ENCODE peak calls at places on chromosome 9, in four cellular contexts. O is prostate gland, P is epithelial cell of proximal tubule, Y is fibroblast of the aortic adventitia. L is an unnamed sample.

GRCh38 chr9:89442981-89443817 is 54.7 kb downstream of the SEMA4D start:
- DNase-seq in O (peak; percentile 32), P (no peak), Y (no peak), L (no peak)

GRCh38 chr9:76257224-76257794 is 136.9 kb downstream of the RFK start:
- DNase-seq in O (no peak), P (no peak), Y (no peak), L (no peak)

GRCh38 chr9:34651286-34651685 is 699 bp upstream of the IL11RA start:
- DNase-seq in O (no peak), P (no peak), Y (peak; percentile 68), L (no peak)

GRCh38 chr9:135604437-135605237 is 34.7 kb downstream of the GLT6D1 start:
- DNase-seq in O (peak; percentile 4), P (no peak), Y (no peak), L (no peak)

GRCh38 chr9:93187047-93187446 is 3.1 kb downstream of the WNK2 start:
- DNase-seq in O (peak; percentile 50), P (no peak), Y (no peak), L (no peak)

GRCh38 chr9:132042324-132042723 is 37.3 kb downstream of the MED27 start:
- DNase-seq in O (no peak), P (peak; percentile 60), Y (peak; percentile 95), L (no peak)

GRCh38 chr9:135247174-135247930 is 159.9 kb downstream of the OLFM1 start:
- DNase-seq in O (peak; percentile 64), P (no peak), Y (no peak), L (no peak)

GRCh38 chr9:76576344-76576743 is 117.4 kb downstream of the GCNT1 start:
- DNase-seq in O (no peak), P (no peak), Y (peak; percentile 78), L (peak; percentile 81)

GRCh38 chr9:127495884-127496555 is 44.7 kb downstream of the LRSAM1 start:
- DNase-seq in O (no peak), P (no peak), Y (no peak), L (no peak)

GRCh38 chr9:129185991-129186390 is 7.9 kb upstream of the IER5L start:
- DNase-seq in O (no peak), P (no peak), Y (no peak), L (no peak)

GRCh38 chr9:3004572-3004971 is 160.7 kb upstream of the PUM3 start:
- DNase-seq in O (no peak), P (no peak), Y (no peak), L (no peak)

GRCh38 chr9:97880336-97880735 is 27.3 kb downstream of the FOXE1 start:
- DNase-seq in O (no peak), P (peak; percentile 51), Y (peak; percentile 22), L (no peak)

GRCh38 chr9:118606669-118607068 is 762.6 kb downstream of the BRINP1 start:
- DNase-seq in O (no peak), P (no peak), Y (no peak), L (no peak)

GRCh38 chr9:97940707-97941106 is 2.7 kb upstream of the HEMGN start:
- DNase-seq in O (no peak), P (no peak), Y (no peak), L (no peak)

GRCh38 chr9:131578778-131579504 is 33.6 kb downstream of the PRRT1B start:
- DNase-seq in O (no peak), P (no peak), Y (no peak), L (peak; percentile 25)

GRCh38 chr9:117747571-117747970 is 43.4 kb downstream of the TLR4 start:
- DNase-seq in O (peak; percentile 41), P (no peak), Y (no peak), L (no peak)

GRCh38 chr9:108530141-108530540 is 325.6 kb downstream of the ACTL7B start:
- DNase-seq in O (no peak), P (no peak), Y (no peak), L (no peak)

GRCh38 chr9:120886490-120886967 is 9.5 kb upstream of the PHF19 start:
- DNase-seq in O (no peak), P (no peak), Y (peak; percentile 91), L (no peak)

GRCh38 chr9:130994546-130995398 is 14.2 kb upstream of the LAMC3 start:
- DNase-seq in O (no peak), P (no peak), Y (no peak), L (no peak)

GRCh38 chr9:99345451-99345850 is 123.4 kb downstream of the SEC61B start:
- DNase-seq in O (no peak), P (no peak), Y (no peak), L (no peak)

GRCh38 chr9:88372103-88372694 is 16.0 kb upstream of the SPIN1 start:
- DNase-seq in O (no peak), P (no peak), Y (no peak), L (no peak)

GRCh38 chr9:115086886-115087285 is 31.1 kb downstream of the TNC start:
- DNase-seq in O (no peak), P (no peak), Y (no peak), L (no peak)

GRCh38 chr9:34610434-34611206 is 1.3 kb downstream of the RPP25L start:
- DNase-seq in O (no peak), P (no peak), Y (no peak), L (no peak)

GRCh38 chr9:127285957-127286356 is 21.4 kb downstream of the GARNL3 start:
- DNase-seq in O (no peak), P (no peak), Y (peak; percentile 11), L (no peak)

GRCh38 chr9:91711755-91712591 is 238.1 kb downstream of the ROR2 start:
- DNase-seq in O (no peak), P (no peak), Y (no peak), L (peak; percentile 93)

GRCh38 chr9:131272212-131272611 is 4.1 kb downstream of the FAM78A start:
- DNase-seq in O (no peak), P (no peak), Y (no peak), L (no peak)

GRCh38 chr9:706073-706472 is 135.4 kb upstream of the DMRT1 start:
- DNase-seq in O (no peak), P (no peak), Y (no peak), L (no peak)

GRCh38 chr9:708556-709432 is 132.7 kb upstream of the DMRT1 start:
- DNase-seq in O (no peak), P (no peak), Y (peak; percentile 30), L (no peak)

GRCh38 chr9:706606-707451 is 134.7 kb upstream of the DMRT1 start:
- DNase-seq in O (peak; percentile 64), P (no peak), Y (peak; percentile 72), L (no peak)

GRCh38 chr9:710951-711745 is 130.3 kb upstream of the DMRT1 start:
- DNase-seq in O (no peak), P (no peak), Y (no peak), L (no peak)

DNA sequence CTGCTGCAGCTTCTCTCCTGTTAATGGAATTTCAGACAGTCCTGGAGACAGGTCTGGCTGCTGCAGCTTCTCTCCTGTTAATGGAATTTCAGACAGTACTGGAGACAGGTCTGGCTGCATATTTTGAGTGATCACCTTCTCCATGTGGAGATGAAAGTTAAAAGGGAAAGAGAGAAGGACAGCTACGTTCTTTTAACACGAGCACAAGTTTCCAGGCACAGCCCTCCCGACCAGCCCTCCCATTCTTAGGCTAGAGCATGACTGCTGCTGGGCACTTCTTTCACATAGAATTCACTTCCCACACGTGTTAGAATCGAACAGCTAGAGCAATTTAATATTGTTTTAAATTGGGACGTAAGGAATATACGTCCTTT is 133.3 kb upstream of the DMRT1 start:
- DNase-seq in O (no peak), P (no peak), Y (peak; percentile 43), L (no peak)
- H3K4me3 ChIP-seq in O (peak overlapping the region; percentile 20), P (peak overlapping the region; percentile 50), Y (peak overlapping the region; percentile 65), L (no peak overlapping the region)

GRCh38 chr9:83637389-83637788 is 14.4 kb downstream of the IDNK start:
- DNase-seq in O (no peak), P (no peak), Y (no peak), L (no peak)

GRCh38 chr9:83636813-83637212 is 13.9 kb downstream of the IDNK start:
- DNase-seq in O (no peak), P (no peak), Y (no peak), L (no peak)

GRCh38 chr9:83639266-83639665 is 16.3 kb downstream of the IDNK start:
- DNase-seq in O (no peak), P (no peak), Y (no peak), L (no peak)

GRCh38 chr9:83646500-83647239 is 23.7 kb downstream of the IDNK start:
- DNase-seq in O (no peak), P (no peak), Y (no peak), L (no peak)

DNA sequence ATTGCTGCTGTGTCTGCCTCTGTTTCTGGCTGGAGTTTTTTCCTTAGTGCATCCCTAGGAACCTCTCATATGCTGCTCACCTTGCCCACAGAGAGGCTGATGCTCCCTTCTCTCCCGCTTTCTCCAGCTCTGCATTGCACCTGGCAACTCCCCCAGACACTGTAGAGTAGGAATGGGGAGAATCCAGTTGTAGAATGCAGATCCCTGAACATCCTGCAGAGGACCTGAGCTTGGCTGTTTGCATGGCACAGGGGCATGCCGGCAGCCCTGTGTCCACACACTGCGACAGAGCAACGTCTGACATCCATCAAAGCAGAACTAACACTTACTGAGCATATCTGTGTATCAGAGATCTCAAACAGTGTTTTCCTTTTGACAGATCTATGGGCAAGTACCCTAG is 19.8 kb downstream of the IDNK start:
- DNase-seq in O (no peak), P (no peak), Y (no peak), L (no peak)
- TF ChIP-seq CTCF in O (no peak), P (no peak), Y (no peak), L (no peak)

DNA sequence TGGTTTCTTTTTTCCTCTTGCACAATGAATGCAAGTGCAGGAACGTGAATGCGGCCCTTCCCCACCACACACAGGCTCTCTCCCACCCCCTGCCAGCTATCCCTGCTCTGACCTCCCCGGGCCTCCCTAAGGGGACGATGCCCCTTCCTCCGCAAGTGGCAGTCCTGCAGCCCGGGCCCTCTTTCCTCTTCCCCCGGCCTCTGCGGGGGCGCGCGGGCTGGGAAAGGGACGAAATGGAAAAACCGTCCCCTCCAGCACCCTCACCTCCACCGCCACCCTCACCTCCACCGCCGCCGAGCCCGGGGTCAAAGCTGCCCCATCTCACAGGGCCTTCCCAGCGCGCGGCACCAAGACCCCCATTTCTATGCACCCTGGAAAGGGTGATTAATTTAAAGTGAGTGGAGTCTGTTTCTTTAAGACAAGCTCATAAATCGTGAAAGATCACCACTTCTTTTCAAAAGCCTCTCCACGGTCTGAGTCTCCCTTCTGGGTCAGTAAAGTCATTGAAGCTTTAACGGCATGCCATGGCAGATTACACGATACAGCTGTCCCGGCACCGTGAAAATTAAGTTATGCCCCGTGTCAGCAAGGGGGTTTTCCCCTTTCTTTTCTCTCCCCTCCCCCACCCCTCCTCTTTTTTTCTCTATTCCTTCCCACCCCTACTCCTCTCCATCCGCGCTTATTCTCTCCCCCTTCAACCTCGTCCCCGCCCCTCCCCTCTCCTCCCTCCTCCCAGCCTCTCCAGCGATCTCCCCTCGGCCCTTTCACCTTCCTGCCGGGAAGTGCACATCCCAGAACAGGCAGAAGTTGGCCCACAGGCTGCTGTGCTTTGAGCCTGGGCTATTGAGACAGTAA is 44.5 kb downstream of the GAS1 start:
- DNase-seq in O (no peak), P (no peak), Y (no peak), L (no peak)
- H3K4me3 ChIP-seq in O (no peak overlapping the region), P (peak overlapping the region; percentile 7), Y (no peak overlapping the region), L (no peak overlapping the region)

DNA sequence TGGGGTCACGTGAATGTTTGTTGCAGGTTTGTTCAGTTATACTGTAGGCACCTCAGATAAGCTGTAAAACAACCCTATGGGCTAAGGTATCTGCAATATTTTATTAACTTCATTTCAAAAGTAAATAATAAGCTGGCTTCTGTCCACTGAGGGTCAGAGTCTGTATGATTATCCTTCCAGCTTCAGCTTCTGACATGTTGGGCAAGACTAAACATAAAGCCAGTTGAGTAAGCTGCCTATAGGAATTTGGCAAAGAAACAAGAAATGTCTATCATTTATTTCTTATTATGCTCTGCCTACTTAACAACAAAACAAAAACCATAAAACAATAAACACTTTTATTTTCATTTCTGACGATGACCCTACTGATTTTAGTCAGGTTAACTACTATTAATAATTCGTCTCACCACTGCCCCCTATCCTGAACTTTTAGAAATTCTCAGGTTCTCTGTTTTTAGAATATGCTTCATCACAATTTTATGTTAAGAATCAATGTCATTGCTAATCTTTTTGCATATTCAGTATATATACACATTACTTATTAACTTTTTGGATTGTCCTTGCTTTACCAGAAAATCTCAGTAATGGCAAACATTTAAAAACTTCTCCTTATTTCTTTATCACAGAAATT is 413.5 kb upstream of the ADAMTSL1 start:
- DNase-seq in O (no peak), P (no peak), Y (no peak), L (no peak)
- TF ChIP-seq CTCF in O (no peak), P (peak; percentile 33), Y (peak; percentile 19), L (peak; percentile 29)